ENCODE peak calls at places on chromosome 2, in seven cellular contexts. One of them, this sample, is unnamed.

GRCh38 chr2:119196301-119197124 is 27.1 kb upstream of the STEAP3 start:
- DNase-seq in caudate nucleus: no peak
- DNase-seq in AG08395: peak
- DNase-seq in frontal cortex: no peak
- DNase-seq in neural progenitor cell: peak
- DNase-seq in mucosa of descending colon: no peak
- DNase-seq in body of pancreas: no peak
- DNase-seq in this sample: no peak

GRCh38 chr2:130351495-130352125 is 4.2 kb upstream of the PTPN18 start:
- DNase-seq in AG08395: no peak
- DNase-seq in frontal cortex: no peak
- DNase-seq in body of pancreas: no peak
- DNase-seq in caudate nucleus: no peak
- DNase-seq in mucosa of descending colon: no peak
- DNase-seq in neural progenitor cell: no peak
- DNase-seq in this sample: peak

GRCh38 chr2:69464575-69464974 is 27.3 kb upstream of the NFU1 start:
- DNase-seq in mucosa of descending colon: no peak
- DNase-seq in frontal cortex: no peak
- DNase-seq in caudate nucleus: no peak
- DNase-seq in AG08395: peak
- DNase-seq in body of pancreas: peak
- DNase-seq in neural progenitor cell: no peak
- DNase-seq in this sample: peak

GRCh38 chr2:233085037-233085838 is 25.1 kb downstream of the INPP5D start:
- DNase-seq in body of pancreas: no peak
- DNase-seq in caudate nucleus: no peak
- DNase-seq in AG08395: no peak
- DNase-seq in frontal cortex: no peak
- DNase-seq in mucosa of descending colon: no peak
- DNase-seq in neural progenitor cell: peak
- DNase-seq in this sample: no peak

GRCh38 chr2:8803658-8804379 is 33.6 kb downstream of the KIDINS220 start:
- DNase-seq in frontal cortex: no peak
- DNase-seq in body of pancreas: peak
- DNase-seq in caudate nucleus: peak
- DNase-seq in mucosa of descending colon: peak
- DNase-seq in AG08395: peak
- DNase-seq in neural progenitor cell: no peak
- DNase-seq in this sample: no peak

GRCh38 chr2:39099311-39099710 is 21.5 kb downstream of the SOS1 start:
- DNase-seq in neural progenitor cell: no peak
- DNase-seq in caudate nucleus: no peak
- DNase-seq in AG08395: no peak
- DNase-seq in mucosa of descending colon: no peak
- DNase-seq in frontal cortex: no peak
- DNase-seq in body of pancreas: no peak
- DNase-seq in this sample: no peak

GRCh38 chr2:231605607-231606091 is 13.0 kb downstream of the TEX44 start:
- DNase-seq in caudate nucleus: no peak
- DNase-seq in mucosa of descending colon: no peak
- DNase-seq in frontal cortex: no peak
- DNase-seq in AG08395: no peak
- DNase-seq in neural progenitor cell: no peak
- DNase-seq in body of pancreas: peak
- DNase-seq in this sample: no peak

GRCh38 chr2:153163055-153163454 is 315.5 kb downstream of the RPRM start:
- DNase-seq in AG08395: no peak
- DNase-seq in caudate nucleus: peak
- DNase-seq in neural progenitor cell: peak
- DNase-seq in frontal cortex: no peak
- DNase-seq in body of pancreas: peak
- DNase-seq in mucosa of descending colon: no peak
- DNase-seq in this sample: no peak

GRCh38 chr2:64975232-64975791 is 13.9 kb upstream of the SLC1A4 start:
- DNase-seq in frontal cortex: peak
- DNase-seq in mucosa of descending colon: no peak
- DNase-seq in caudate nucleus: no peak
- DNase-seq in neural progenitor cell: no peak
- DNase-seq in body of pancreas: no peak
- DNase-seq in AG08395: peak
- DNase-seq in this sample: no peak

GRCh38 chr2:176129013-176129796 is at the start of gene HOXD8:
- DNase-seq in caudate nucleus: no peak
- DNase-seq in mucosa of descending colon: peak
- DNase-seq in body of pancreas: no peak
- DNase-seq in neural progenitor cell: peak
- DNase-seq in AG08395: peak
- DNase-seq in frontal cortex: no peak
- DNase-seq in this sample: no peak

GRCh38 chr2:23367760-23368159 is 17.2 kb upstream of the KLHL29 start:
- DNase-seq in frontal cortex: no peak
- DNase-seq in body of pancreas: no peak
- DNase-seq in caudate nucleus: no peak
- DNase-seq in AG08395: no peak
- DNase-seq in neural progenitor cell: no peak
- DNase-seq in mucosa of descending colon: no peak
- DNase-seq in this sample: no peak

GRCh38 chr2:204072443-204073324 is 136.1 kb downstream of the ICOS start:
- DNase-seq in caudate nucleus: peak
- DNase-seq in neural progenitor cell: peak
- DNase-seq in body of pancreas: no peak
- DNase-seq in frontal cortex: peak
- DNase-seq in mucosa of descending colon: peak
- DNase-seq in AG08395: peak
- DNase-seq in this sample: no peak

GRCh38 chr2:99337931-99338580 is 867 bp downstream of the EIF5B start:
- DNase-seq in frontal cortex: no peak
- DNase-seq in caudate nucleus: no peak
- DNase-seq in AG08395: no peak
- DNase-seq in neural progenitor cell: peak
- DNase-seq in body of pancreas: no peak
- DNase-seq in mucosa of descending colon: no peak
- DNase-seq in this sample: no peak

GRCh38 chr2:122255924-122256323 is 500.5 kb downstream of the TSN start:
- DNase-seq in body of pancreas: no peak
- DNase-seq in AG08395: no peak
- DNase-seq in caudate nucleus: no peak
- DNase-seq in neural progenitor cell: no peak
- DNase-seq in mucosa of descending colon: no peak
- DNase-seq in frontal cortex: no peak
- DNase-seq in this sample: no peak

GRCh38 chr2:157722580-157723234 is 94.0 kb upstream of the ACVR1C start:
- DNase-seq in body of pancreas: no peak
- DNase-seq in mucosa of descending colon: no peak
- DNase-seq in caudate nucleus: no peak
- DNase-seq in neural progenitor cell: peak
- DNase-seq in AG08395: no peak
- DNase-seq in frontal cortex: no peak
- DNase-seq in this sample: no peak